ENCODE peak calls at places on chromosome 1, in seven cellular contexts. P, O, L, X, A, Q and H are unnamed samples.

GRCh38 chr1:64956733-64957441 is 9.5 kb downstream of the JAK1 start:
- DNase-seq in L (no peak), X (no peak), A (no peak), P (peak; percentile 13), O (no peak), Q (peak; percentile 16), H (no peak)

GRCh38 chr1:28860332-28861073 is 48.5 kb downstream of the OPRD1 start:
- DNase-seq in L (no peak), A (no peak), O (no peak), P (peak; percentile 64), X (no peak), Q (no peak), H (no peak)

GRCh38 chr1:206961668-206962067 is 8.6 kb downstream of the FCAMR start:
- DNase-seq in Q (no peak), L (no peak), P (no peak), O (no peak), X (no peak), A (no peak), H (no peak)

GRCh38 chr1:29162476-29163138 is 19.1 kb downstream of the SRSF4 start:
- DNase-seq in P (no peak), X (no peak), A (no peak), O (no peak), Q (no peak), L (no peak), H (no peak)

GRCh38 chr1:165823552-165824268 is 3.7 kb upstream of the UCK2 start:
- DNase-seq in P (no peak), O (no peak), X (no peak), L (no peak), A (no peak), Q (no peak), H (no peak)

GRCh38 chr1:35925741-35926140 is 5.2 kb upstream of the AGO3 start:
- DNase-seq in O (no peak), A (no peak), X (no peak), L (no peak), P (no peak), Q (no peak), H (no peak)

GRCh38 chr1:234980657-234981396 is 147.8 kb downstream of the TOMM20 start:
- DNase-seq in Q (peak; percentile 81), A (peak; percentile 58), X (peak; percentile 77), O (peak; percentile 79), L (no peak), P (no peak), H (no peak)

GRCh38 chr1:239725371-239725770 is 339.0 kb downstream of the CHRM3 start:
- DNase-seq in O (no peak), L (no peak), X (no peak), P (no peak), Q (no peak), A (no peak), H (no peak)

GRCh38 chr1:214277704-214278635 is 3.0 kb upstream of the SMYD2 start:
- DNase-seq in X (no peak), L (no peak), Q (no peak), P (no peak), O (no peak), A (no peak), H (no peak)

GRCh38 chr1:9561429-9561828 is 22.2 kb downstream of the SLC25A33 start:
- DNase-seq in A (no peak), P (peak; percentile 76), X (peak; percentile 53), Q (no peak), L (no peak), O (no peak), H (peak; percentile 11)

GRCh38 chr1:161082996-161083742 is 6.2 kb downstream of the NECTIN4 start:
- DNase-seq in O (peak; percentile 89), X (peak; percentile 81), P (no peak), A (no peak), L (no peak), Q (no peak), H (no peak)

GRCh38 chr1:158017800-158018595 is 24.6 kb downstream of the KIRREL1 start:
- DNase-seq in A (no peak), X (no peak), P (no peak), O (no peak), Q (no peak), L (no peak), H (no peak)

GRCh38 chr1:30965914-30966313 is 57.4 kb upstream of the SDC3 start:
- DNase-seq in P (peak; percentile 52), X (no peak), Q (no peak), L (no peak), O (no peak), A (no peak), H (no peak)

GRCh38 chr1:153533689-153534201 is 2.0 kb downstream of the S100A6 start:
- DNase-seq in L (no peak), A (no peak), P (peak; percentile 91), Q (peak; percentile 24), O (peak; percentile 76), X (peak; percentile 81), H (no peak)

GRCh38 chr1:13948396-13948795 is 248.4 kb downstream of the PRDM2 start:
- DNase-seq in Q (no peak), P (no peak), L (no peak), X (no peak), O (no peak), A (no peak), H (no peak)

GRCh38 chr1:57911427-57911826 is 487.6 kb upstream of the DAB1 start:
- DNase-seq in P (no peak), O (no peak), A (no peak), L (no peak), X (no peak), Q (no peak), H (no peak)

GRCh38 chr1:1892079-1892762 is 1.3 kb upstream of the GNB1 start:
- DNase-seq in X (no peak), A (no peak), Q (peak; percentile 30), O (no peak), P (no peak), L (no peak), H (no peak)

GRCh38 chr1:89552481-89553194 is 28.0 kb downstream of the LRRC8B start:
- DNase-seq in A (no peak), L (no peak), X (no peak), O (no peak), Q (no peak), P (no peak), H (peak; percentile 75)

GRCh38 chr1:79667848-79668696 is 661.5 kb upstream of the ADGRL4 start:
- DNase-seq in A (no peak), O (no peak), X (no peak), P (no peak), Q (no peak), L (no peak), H (no peak)

GRCh38 chr1:8572106-8572505 is 245.3 kb downstream of the RERE start:
- DNase-seq in X (no peak), L (no peak), A (no peak), P (no peak), Q (no peak), O (no peak), H (no peak)

GRCh38 chr1:19262728-19263127 is 11.1 kb downstream of the MRTO4 start:
- DNase-seq in L (no peak), P (no peak), A (no peak), X (no peak), O (no peak), Q (no peak), H (no peak)

GRCh38 chr1:212414328-212415106 is at the start of gene PACC1:
- DNase-seq in P (peak; percentile 70), X (peak; percentile 99), A (peak; percentile 93), Q (peak; percentile 89), L (peak; percentile 91), O (peak; percentile 74), H (peak; percentile 94)